ENCODE peak calls at places on chromosomes 12 and 14, in ten cellular contexts. One of them, this sample, is unnamed.

GRCh38 chr12:42504049-42504448 is 85.5 kb downstream of the PRICKLE1 start:
- DNase-seq in Panc1: no peak
- DNase-seq in HS-5: no peak
- DNase-seq in Ammon's horn: no peak
- DNase-seq in GM12865: no peak
- DNase-seq in hepatic stellate cell: no peak
- DNase-seq in testis: peak
- DNase-seq in AG09319: no peak
- DNase-seq in stomach: no peak
- DNase-seq in RPMI7951: peak
- DNase-seq in this sample: no peak

GRCh38 chr12:31590730-31591307 is at the start of gene DENND5B:
- DNase-seq in Panc1: no peak
- DNase-seq in HS-5: no peak
- DNase-seq in Ammon's horn: peak
- DNase-seq in GM12865: peak
- DNase-seq in hepatic stellate cell: peak
- DNase-seq in testis: peak
- DNase-seq in AG09319: no peak
- DNase-seq in stomach: peak
- DNase-seq in RPMI7951: peak
- DNase-seq in this sample: no peak

GRCh38 chr12:121038861-121039654 is at the start of gene OASL:
- DNase-seq in Panc1: no peak
- DNase-seq in HS-5: no peak
- DNase-seq in Ammon's horn: peak
- DNase-seq in GM12865: peak
- DNase-seq in hepatic stellate cell: no peak
- DNase-seq in testis: no peak
- DNase-seq in AG09319: peak
- DNase-seq in stomach: peak
- DNase-seq in RPMI7951: peak
- DNase-seq in this sample: no peak

GRCh38 chr14:57519051-57519450 is 25.4 kb upstream of the CCDC198 start:
- DNase-seq in Panc1: no peak
- DNase-seq in HS-5: no peak
- DNase-seq in Ammon's horn: no peak
- DNase-seq in GM12865: no peak
- DNase-seq in hepatic stellate cell: no peak
- DNase-seq in testis: no peak
- DNase-seq in AG09319: no peak
- DNase-seq in stomach: no peak
- DNase-seq in RPMI7951: no peak
- DNase-seq in this sample: no peak

GRCh38 chr14:74019743-74020142 is 594 bp downstream of the BBOF1 start:
- DNase-seq in Panc1: no peak
- DNase-seq in HS-5: no peak
- DNase-seq in Ammon's horn: peak
- DNase-seq in GM12865: no peak
- DNase-seq in hepatic stellate cell: peak
- DNase-seq in testis: no peak
- DNase-seq in AG09319: peak
- DNase-seq in stomach: no peak
- DNase-seq in RPMI7951: peak
- DNase-seq in this sample: peak

GRCh38 chr14:102922490-102923200 is at the start of gene AMN:
- DNase-seq in Panc1: no peak
- DNase-seq in HS-5: no peak
- DNase-seq in Ammon's horn: no peak
- DNase-seq in GM12865: peak
- DNase-seq in hepatic stellate cell: no peak
- DNase-seq in testis: no peak
- DNase-seq in AG09319: no peak
- DNase-seq in stomach: no peak
- DNase-seq in RPMI7951: no peak
- DNase-seq in this sample: no peak

GRCh38 chr12:116642683-116643082 is 83.5 kb downstream of the MAP1LC3B2 start:
- DNase-seq in Panc1: no peak
- DNase-seq in HS-5: no peak
- DNase-seq in Ammon's horn: no peak
- DNase-seq in GM12865: peak
- DNase-seq in hepatic stellate cell: no peak
- DNase-seq in testis: no peak
- DNase-seq in AG09319: no peak
- DNase-seq in stomach: no peak
- DNase-seq in RPMI7951: no peak
- DNase-seq in this sample: no peak

GRCh38 chr12:96503971-96504370 is 14.6 kb downstream of the CFAP54 start:
- DNase-seq in Panc1: no peak
- DNase-seq in HS-5: no peak
- DNase-seq in Ammon's horn: no peak
- DNase-seq in GM12865: no peak
- DNase-seq in hepatic stellate cell: no peak
- DNase-seq in testis: no peak
- DNase-seq in AG09319: no peak
- DNase-seq in stomach: no peak
- DNase-seq in RPMI7951: no peak
- DNase-seq in this sample: no peak

GRCh38 chr14:80948291-80948690 is 6.8 kb upstream of the CEP128 start:
- DNase-seq in Panc1: no peak
- DNase-seq in HS-5: no peak
- DNase-seq in Ammon's horn: no peak
- DNase-seq in GM12865: no peak
- DNase-seq in hepatic stellate cell: no peak
- DNase-seq in testis: no peak
- DNase-seq in AG09319: no peak
- DNase-seq in stomach: no peak
- DNase-seq in RPMI7951: no peak
- DNase-seq in this sample: no peak

GRCh38 chr12:115377230-115377629 is 693.3 kb upstream of the TBX3 start:
- DNase-seq in Panc1: no peak
- DNase-seq in HS-5: no peak
- DNase-seq in Ammon's horn: no peak
- DNase-seq in GM12865: no peak
- DNase-seq in hepatic stellate cell: no peak
- DNase-seq in testis: no peak
- DNase-seq in AG09319: no peak
- DNase-seq in stomach: no peak
- DNase-seq in RPMI7951: no peak
- DNase-seq in this sample: no peak

GRCh38 chr14:35285168-35285990 is 6.8 kb upstream of the PSMA6 start:
- DNase-seq in Panc1: no peak
- DNase-seq in HS-5: no peak
- DNase-seq in Ammon's horn: peak
- DNase-seq in GM12865: peak
- DNase-seq in hepatic stellate cell: no peak
- DNase-seq in testis: no peak
- DNase-seq in AG09319: no peak
- DNase-seq in stomach: no peak
- DNase-seq in RPMI7951: peak
- DNase-seq in this sample: no peak

GRCh38 chr12:67630373-67631088 is 18.0 kb upstream of the DYRK2 start:
- DNase-seq in Panc1: no peak
- DNase-seq in HS-5: no peak
- DNase-seq in Ammon's horn: peak
- DNase-seq in GM12865: peak
- DNase-seq in hepatic stellate cell: no peak
- DNase-seq in testis: peak
- DNase-seq in AG09319: no peak
- DNase-seq in stomach: peak
- DNase-seq in RPMI7951: peak
- DNase-seq in this sample: no peak

GRCh38 chr14:104878582-104878981 is 13.5 kb downstream of the CEP170B start:
- DNase-seq in Panc1: no peak
- DNase-seq in HS-5: no peak
- DNase-seq in Ammon's horn: no peak
- DNase-seq in GM12865: no peak
- DNase-seq in hepatic stellate cell: no peak
- DNase-seq in testis: no peak
- DNase-seq in AG09319: no peak
- DNase-seq in stomach: no peak
- DNase-seq in RPMI7951: no peak
- DNase-seq in this sample: no peak

GRCh38 chr14:47557894-47558293 is 117.5 kb downstream of the MDGA2 start:
- DNase-seq in Panc1: no peak
- DNase-seq in HS-5: no peak
- DNase-seq in Ammon's horn: no peak
- DNase-seq in GM12865: no peak
- DNase-seq in hepatic stellate cell: no peak
- DNase-seq in testis: no peak
- DNase-seq in AG09319: no peak
- DNase-seq in stomach: no peak
- DNase-seq in RPMI7951: no peak
- DNase-seq in this sample: no peak

GRCh38 chr14:24411468-24412454 is 13.0 kb downstream of the NYNRIN start:
- DNase-seq in Panc1: no peak
- DNase-seq in HS-5: no peak
- DNase-seq in Ammon's horn: peak
- DNase-seq in GM12865: peak
- DNase-seq in hepatic stellate cell: peak
- DNase-seq in testis: peak
- DNase-seq in AG09319: no peak
- DNase-seq in stomach: peak
- DNase-seq in RPMI7951: peak
- DNase-seq in this sample: no peak

GRCh38 chr14:62957562-62957961 is 87.7 kb downstream of the KCNH5 start:
- DNase-seq in Panc1: no peak
- DNase-seq in HS-5: peak
- DNase-seq in Ammon's horn: no peak
- DNase-seq in GM12865: no peak
- DNase-seq in hepatic stellate cell: peak
- DNase-seq in testis: no peak
- DNase-seq in AG09319: no peak
- DNase-seq in stomach: no peak
- DNase-seq in RPMI7951: peak
- DNase-seq in this sample: peak

GRCh38 chr14:105891221-105891602 is 364.8 kb downstream of the TMEM121 start:
- DNase-seq in Panc1: no peak
- DNase-seq in HS-5: no peak
- DNase-seq in Ammon's horn: no peak
- DNase-seq in GM12865: no peak
- DNase-seq in hepatic stellate cell: no peak
- DNase-seq in testis: no peak
- DNase-seq in AG09319: no peak
- DNase-seq in stomach: peak
- DNase-seq in RPMI7951: no peak
- DNase-seq in this sample: no peak

GRCh38 chr12:49873361-49873934 is 30.3 kb downstream of the FAIM2 start:
- DNase-seq in Panc1: no peak
- DNase-seq in HS-5: no peak
- DNase-seq in Ammon's horn: no peak
- DNase-seq in GM12865: no peak
- DNase-seq in hepatic stellate cell: no peak
- DNase-seq in testis: no peak
- DNase-seq in AG09319: no peak
- DNase-seq in stomach: peak
- DNase-seq in RPMI7951: peak
- DNase-seq in this sample: peak

GRCh38 chr12:115191342-115191741 is 507.4 kb upstream of the TBX3 start:
- DNase-seq in Panc1: no peak
- DNase-seq in HS-5: no peak
- DNase-seq in Ammon's horn: no peak
- DNase-seq in GM12865: no peak
- DNase-seq in hepatic stellate cell: no peak
- DNase-seq in testis: no peak
- DNase-seq in AG09319: peak
- DNase-seq in stomach: no peak
- DNase-seq in RPMI7951: no peak
- DNase-seq in this sample: no peak

GRCh38 chr14:93759781-93760307 is 28.4 kb downstream of the PRIMA1 start:
- DNase-seq in Panc1: no peak
- DNase-seq in HS-5: no peak
- DNase-seq in Ammon's horn: peak
- DNase-seq in GM12865: no peak
- DNase-seq in hepatic stellate cell: no peak
- DNase-seq in testis: peak
- DNase-seq in AG09319: no peak
- DNase-seq in stomach: no peak
- DNase-seq in RPMI7951: no peak
- DNase-seq in this sample: no peak

GRCh38 chr12:17609152-17609551 is 480.8 kb downstream of the RERGL start:
- DNase-seq in Panc1: no peak
- DNase-seq in HS-5: peak
- DNase-seq in Ammon's horn: no peak
- DNase-seq in GM12865: no peak
- DNase-seq in hepatic stellate cell: no peak
- DNase-seq in testis: no peak
- DNase-seq in AG09319: no peak
- DNase-seq in stomach: no peak
- DNase-seq in RPMI7951: no peak
- DNase-seq in this sample: no peak

GRCh38 chr12:89450922-89451321 is 73.7 kb downstream of the GALNT4 start:
- DNase-seq in Panc1: no peak
- DNase-seq in HS-5: no peak
- DNase-seq in Ammon's horn: no peak
- DNase-seq in GM12865: no peak
- DNase-seq in hepatic stellate cell: peak
- DNase-seq in testis: no peak
- DNase-seq in AG09319: no peak
- DNase-seq in stomach: no peak
- DNase-seq in RPMI7951: peak
- DNase-seq in this sample: no peak

GRCh38 chr12:25972783-25973182 is 14.3 kb downstream of the RASSF8 start:
- DNase-seq in Panc1: no peak
- DNase-seq in HS-5: no peak
- DNase-seq in Ammon's horn: no peak
- DNase-seq in GM12865: no peak
- DNase-seq in hepatic stellate cell: no peak
- DNase-seq in testis: no peak
- DNase-seq in AG09319: no peak
- DNase-seq in stomach: no peak
- DNase-seq in RPMI7951: peak
- DNase-seq in this sample: no peak